ENCODE peak calls at places on chromosome 18, in four cellular contexts. N, Q, D and V are unnamed samples.

GRCh38 chr18:6714027-6714426 is 15.5 kb upstream of the ARHGAP28 start:
- DNase-seq in N (no peak), Q (no peak), D (no peak), V (no peak)

GRCh38 chr18:46071615-46071893 is 506 bp downstream of the PSTPIP2 start:
- DNase-seq in N (no peak), Q (no peak), D (no peak), V (no peak)

GRCh38 chr18:77057043-77057442 is 75.5 kb downstream of the MBP start:
- DNase-seq in N (no peak), Q (no peak), D (no peak), V (no peak)

GRCh38 chr18:4093676-4094075 is 361.4 kb downstream of the DLGAP1 start:
- DNase-seq in N (no peak), Q (no peak), D (no peak), V (no peak)

GRCh38 chr18:79774111-79774510 is 23.6 kb upstream of the KCNG2 start:
- DNase-seq in N (no peak), Q (no peak), D (no peak), V (no peak)

GRCh38 chr18:48629730-48630324 is 91.0 kb downstream of the CTIF start:
- DNase-seq in N (no peak), Q (no peak), D (peak; percentile 76), V (no peak)

GRCh38 chr18:8130089-8130488 is 479.1 kb upstream of the RAB12 start:
- DNase-seq in N (no peak), Q (no peak), D (no peak), V (no peak)

GRCh38 chr18:57230861-57231260 is 84.0 kb downstream of the BOD1L2 start:
- DNase-seq in N (no peak), Q (no peak), D (no peak), V (no peak)

GRCh38 chr18:11504962-11505361 is 104.4 kb upstream of the SLC35G4 start:
- DNase-seq in N (no peak), Q (no peak), D (no peak), V (no peak)

GRCh38 chr18:56984731-56985130 is 162.2 kb upstream of the BOD1L2 start:
- DNase-seq in N (no peak), Q (no peak), D (no peak), V (no peak)

GRCh38 chr18:61855127-61855991 is 37.4 kb downstream of the RNF152 start:
- DNase-seq in N (no peak), Q (no peak), D (no peak), V (no peak)

GRCh38 chr18:77030201-77030600 is 102.4 kb downstream of the MBP start:
- DNase-seq in N (no peak), Q (no peak), D (no peak), V (no peak)

GRCh38 chr18:42437646-42438045 is 482.6 kb downstream of the PIK3C3 start:
- DNase-seq in N (no peak), Q (no peak), D (no peak), V (no peak)

GRCh38 chr18:23336072-23336471 is 117.0 kb upstream of the RIOK3 start:
- DNase-seq in N (no peak), Q (no peak), D (no peak), V (no peak)

GRCh38 chr18:74402806-74403433 is 54.2 kb downstream of the DIPK1C start:
- DNase-seq in N (no peak), Q (no peak), D (no peak), V (no peak)

GRCh38 chr18:46950064-46950656 is 32.8 kb downstream of the KATNAL2 start:
- DNase-seq in N (no peak), Q (peak; percentile 17), D (no peak), V (no peak)

GRCh38 chr18:13809025-13809384 is 14.9 kb upstream of the MC5R start:
- DNase-seq in N (no peak), Q (no peak), D (no peak), V (no peak)

GRCh38 chr18:712401-713134 is at the start of gene ENOSF1:
- DNase-seq in N (no peak), Q (peak; percentile 94), D (peak; percentile 54), V (peak; percentile 91)

GRCh38 chr18:58354051-58354450 is 274.8 kb downstream of the ALPK2 start:
- DNase-seq in N (no peak), Q (no peak), D (no peak), V (no peak)

GRCh38 chr18:21735452-21736015 is 5.1 kb upstream of the MIB1 start:
- DNase-seq in N (no peak), Q (peak; percentile 54), D (no peak), V (no peak)

GRCh38 chr18:23593720-23594119 is 7.4 kb upstream of the NPC1 start:
- DNase-seq in N (no peak), Q (no peak), D (no peak), V (no peak)

DNA sequence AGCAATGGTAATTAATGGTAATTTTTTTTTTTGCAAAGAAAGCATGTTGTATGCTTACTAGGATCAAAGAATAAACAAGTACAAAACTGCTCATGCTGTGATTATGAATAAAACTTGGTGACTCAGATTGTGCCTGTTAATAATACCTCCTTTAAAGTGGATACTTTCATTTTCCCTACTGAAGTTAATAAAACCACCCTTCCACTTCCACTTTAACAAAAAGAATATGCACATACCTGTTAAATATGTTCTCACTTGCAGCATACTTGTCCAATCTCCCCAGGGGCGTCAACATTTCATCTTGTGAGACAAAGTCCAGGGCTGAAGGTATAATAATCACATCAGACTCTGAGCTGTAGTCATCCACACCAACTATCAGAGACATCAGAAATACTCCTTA is 19.6 kb downstream of the PPP4R1 start:
- DNase-seq in N (no peak), Q (no peak), D (no peak), V (no peak)
- TF ChIP-seq JUND in N (no peak), Q (no peak), D (no peak), V (no peak)

GRCh38 chr18:55582325-55582724 is 5.7 kb downstream of the TCF4 start:
- DNase-seq in N (no peak), Q (no peak), D (no peak), V (no peak)
- TF ChIP-seq JUND in N (no peak), Q (no peak), D (no peak), V (no peak)

GRCh38 chr18:9495465-9495864 is 20.2 kb downstream of the RALBP1 start:
- DNase-seq in N (no peak), Q (no peak), D (no peak), V (no peak)
- TF ChIP-seq JUND in N (no peak), Q (no peak), D (no peak), V (no peak)

GRCh38 chr18:34901299-34901698 is 139.9 kb upstream of the MAPRE2 start:
- DNase-seq in N (no peak), Q (no peak), D (no peak), V (peak; percentile 31)
- TF ChIP-seq JUND in N (no peak), Q (no peak), D (no peak), V (no peak)

DNA sequence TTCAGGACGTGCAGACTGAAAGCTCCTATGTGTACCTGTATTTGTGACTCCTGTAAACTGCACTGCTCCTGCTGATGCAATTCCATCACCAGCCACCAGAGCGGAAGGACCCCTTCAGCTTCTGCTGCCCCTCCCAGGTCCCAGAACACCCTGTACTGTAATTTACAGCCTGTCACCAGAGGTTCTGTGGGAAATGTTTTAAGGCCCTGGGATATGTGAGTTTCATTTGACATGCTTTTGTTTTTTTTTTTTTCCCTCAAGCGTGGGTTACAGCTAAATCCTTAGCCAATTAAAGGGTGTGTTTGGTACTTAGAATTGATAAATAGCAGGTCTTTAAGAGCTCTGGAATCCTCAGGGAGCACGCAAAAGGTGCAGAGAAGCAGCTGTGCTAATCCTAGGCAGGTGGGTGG is 79.4 kb downstream of the KCTD1 start:
- DNase-seq in N (no peak), Q (peak; percentile 60), D (no peak), V (peak; percentile 7)
- TF ChIP-seq JUND in N (no peak), Q (no peak), D (no peak), V (no peak)

DNA sequence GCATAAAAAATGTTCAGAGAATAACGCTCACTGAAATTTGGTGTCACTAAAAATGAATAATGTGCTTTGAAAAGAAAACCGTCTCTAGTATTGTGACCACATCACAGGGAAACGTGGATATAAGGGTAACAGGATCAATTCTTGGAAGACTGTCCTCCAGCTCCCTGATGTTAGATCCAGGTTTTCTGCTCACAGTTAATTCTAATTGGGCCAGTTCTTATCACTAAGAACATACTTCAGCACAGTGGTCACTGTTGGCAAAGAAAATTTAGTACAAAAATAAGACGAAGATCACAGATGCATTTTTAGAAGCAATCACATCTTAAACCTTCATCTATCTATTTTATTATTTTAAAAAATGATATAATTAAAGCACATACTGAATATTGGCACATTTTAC is 57.0 kb upstream of the CD226 start:
- DNase-seq in N (no peak), Q (no peak), D (no peak), V (no peak)
- TF ChIP-seq JUND in N (no peak), Q (no peak), D (no peak), V (no peak)

GRCh38 chr18:37355772-37356171 is 209.8 kb downstream of the CELF4 start:
- DNase-seq in N (no peak), Q (no peak), D (no peak), V (no peak)

GRCh38 chr18:37364237-37364636 is 201.4 kb downstream of the CELF4 start:
- DNase-seq in N (no peak), Q (no peak), D (no peak), V (peak; percentile 36)

GRCh38 chr18:37362158-37362890 is 203.3 kb downstream of the CELF4 start:
- DNase-seq in N (no peak), Q (no peak), D (no peak), V (no peak)

DNA sequence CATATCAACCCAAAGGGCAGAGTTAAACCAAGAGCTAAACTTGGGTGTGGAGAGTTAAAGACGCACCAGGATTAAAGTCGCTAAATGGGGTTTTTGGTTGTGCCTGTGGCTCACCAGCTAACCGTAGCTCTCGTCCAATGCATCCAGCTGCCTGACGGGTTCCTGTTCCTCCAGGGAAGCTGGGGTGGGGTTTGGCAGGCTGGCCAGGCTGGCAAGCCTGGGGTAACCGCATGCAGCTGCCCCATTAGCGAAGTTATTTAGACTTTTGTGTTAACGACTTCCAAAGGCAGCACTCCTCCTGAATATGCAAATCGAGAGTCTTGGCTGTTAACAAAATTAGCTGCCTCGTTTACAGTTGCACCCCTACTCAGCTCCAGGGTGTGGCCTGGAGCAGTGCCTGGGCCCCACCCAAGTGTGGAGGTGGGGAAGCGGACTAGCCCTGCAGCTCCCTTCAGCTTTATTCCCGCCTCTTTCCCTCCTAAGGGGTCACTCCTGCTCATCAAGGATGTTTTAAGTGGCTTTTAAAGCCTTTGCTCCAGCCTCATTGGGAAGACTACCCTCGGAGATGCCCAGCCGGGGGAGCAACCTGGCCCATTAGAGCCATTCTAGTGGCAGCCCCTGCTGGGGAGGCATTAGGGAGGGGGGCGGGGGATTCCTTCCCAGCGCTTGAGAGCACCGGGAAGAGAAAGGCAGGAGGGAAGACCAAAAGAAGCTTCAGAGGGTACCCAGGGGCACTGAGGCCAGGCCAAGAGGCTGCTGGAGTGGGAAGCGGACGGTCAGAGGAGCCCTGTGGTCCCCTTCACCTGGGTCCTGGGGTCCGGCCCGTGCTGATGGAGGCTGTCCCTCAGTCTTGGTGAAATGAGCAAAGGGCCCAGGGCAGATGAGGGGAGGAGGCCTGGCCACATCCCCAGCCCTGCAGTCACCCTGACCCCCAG is 204.1 kb downstream of the CELF4 start:
- DNase-seq in N (no peak), Q (no peak), D (no peak), V (no peak)
- TF ChIP-seq JUND in N (no peak), Q (no peak), D (no peak), V (no peak)